ENCODE peak calls at places on chromosomes 16 and 17, in nine cellular contexts. M, B, R, O, Z, I, F, G and K are unnamed samples.

GRCh38 chr17:37176683-37177082 is 199.1 kb upstream of the C17orf78 start:
- DNase-seq in M (no peak), B (peak), R (no peak), O (no peak), Z (peak), I (no peak), F (no peak), G (no peak), K (no peak)

GRCh38 chr17:72754513-72754912 is 338.0 kb downstream of the SLC39A11 start:
- DNase-seq in M (no peak), B (no peak), R (no peak), O (no peak), Z (peak), I (no peak), F (no peak), G (no peak), K (no peak)

GRCh38 chr17:42027961-42028790 is 8.3 kb downstream of the NKIRAS2 start:
- DNase-seq in M (no peak), B (no peak), R (no peak), O (no peak), Z (no peak), I (peak), F (no peak), G (no peak), K (no peak)

GRCh38 chr17:82931696-82932060 is 91.9 kb upstream of the ZNF750 start:
- DNase-seq in M (peak), B (peak), R (peak), O (peak), Z (peak), I (no peak), F (no peak), G (no peak), K (peak)

GRCh38 chr17:40219073-40219860 is at the start of gene WIPF2:
- DNase-seq in M (peak), B (peak), R (peak), O (peak), Z (peak), I (peak), F (peak), G (peak), K (peak)

GRCh38 chr16:70737377-70738082 is 51.7 kb upstream of the MTSS2 start:
- DNase-seq in M (no peak), B (peak), R (peak), O (peak), Z (peak), I (no peak), F (no peak), G (peak), K (peak)

GRCh38 chr16:69711115-69711740 is 15.1 kb downstream of the NQO1 start:
- DNase-seq in M (no peak), B (peak), R (peak), O (peak), Z (peak), I (no peak), F (no peak), G (no peak), K (peak)

GRCh38 chr16:55239723-55240122 is 84.3 kb upstream of the IRX6 start:
- DNase-seq in M (no peak), B (no peak), R (no peak), O (no peak), Z (no peak), I (no peak), F (no peak), G (no peak), K (no peak)

GRCh38 chr17:38746893-38747384 is 1.2 kb downstream of the PCGF2 start:
- DNase-seq in M (no peak), B (no peak), R (no peak), O (no peak), Z (no peak), I (no peak), F (no peak), G (no peak), K (no peak)

GRCh38 chr16:55297062-55297909 is 26.7 kb upstream of the IRX6 start:
- DNase-seq in M (no peak), B (no peak), R (no peak), O (no peak), Z (peak), I (no peak), F (no peak), G (no peak), K (no peak)

GRCh38 chr16:13238182-13238581 is 336.8 kb downstream of the SHISA9 start:
- DNase-seq in M (no peak), B (no peak), R (no peak), O (no peak), Z (no peak), I (no peak), F (no peak), G (no peak), K (no peak)

GRCh38 chr17:50501054-50501453 is 7.2 kb upstream of the MYCBPAP start:
- DNase-seq in M (peak), B (peak), R (no peak), O (no peak), Z (no peak), I (no peak), F (no peak), G (no peak), K (no peak)

GRCh38 chr17:12680993-12681392 is 15.3 kb downstream of the MYOCD start:
- DNase-seq in M (no peak), B (no peak), R (no peak), O (peak), Z (no peak), I (no peak), F (no peak), G (no peak), K (no peak)

GRCh38 chr17:73196500-73196899 is 3.6 kb downstream of the COG1 start:
- DNase-seq in M (peak), B (peak), R (no peak), O (no peak), Z (peak), I (peak), F (no peak), G (no peak), K (no peak)

GRCh38 chr17:1201132-1201702 is 21.4 kb upstream of the ABR start:
- DNase-seq in M (no peak), B (no peak), R (no peak), O (no peak), Z (no peak), I (no peak), F (no peak), G (peak), K (no peak)

GRCh38 chr17:1200440-1200839 is 20.7 kb upstream of the ABR start:
- DNase-seq in M (no peak), B (no peak), R (no peak), O (no peak), Z (no peak), I (no peak), F (no peak), G (no peak), K (no peak)

GRCh38 chr17:1196946-1197345 is 17.2 kb upstream of the ABR start:
- DNase-seq in M (no peak), B (no peak), R (no peak), O (no peak), Z (no peak), I (no peak), F (no peak), G (no peak), K (no peak)

GRCh38 chr17:1197781-1198490 is 18.2 kb upstream of the ABR start:
- DNase-seq in M (no peak), B (peak), R (no peak), O (peak), Z (peak), I (no peak), F (no peak), G (peak), K (peak)

GRCh38 chr17:1197379-1197778 is 17.6 kb upstream of the ABR start:
- DNase-seq in M (no peak), B (peak), R (no peak), O (peak), Z (peak), I (no peak), F (no peak), G (no peak), K (peak)
- H3K4me3 ChIP-seq in M (no peak), B (no peak), R (no peak), O (no peak), Z (no peak), I (no peak), F (no peak), G (no peak), K (no peak)

GRCh38 chr16:86002178-86002577 is 103.2 kb downstream of the IRF8 start:
- DNase-seq in M (no peak), B (no peak), R (no peak), O (no peak), Z (no peak), I (no peak), F (no peak), G (no peak), K (no peak)
- H3K4me3 ChIP-seq in M (no peak), B (no peak), R (no peak), O (no peak), Z (no peak), I (no peak), F (no peak), G (no peak), K (no peak)

GRCh38 chr17:78247304-78247703 is 15.9 kb downstream of the TMEM235 start:
- DNase-seq in M (no peak), B (no peak), R (no peak), O (no peak), Z (no peak), I (no peak), F (no peak), G (no peak), K (no peak)

GRCh38 chr17:78249836-78250806 is 18.7 kb downstream of the TMEM235 start:
- DNase-seq in M (peak), B (no peak), R (no peak), O (no peak), Z (no peak), I (no peak), F (no peak), G (no peak), K (no peak)

GRCh38 chr17:78248051-78248914 is 16.9 kb downstream of the TMEM235 start:
- DNase-seq in M (peak), B (no peak), R (no peak), O (no peak), Z (no peak), I (no peak), F (no peak), G (no peak), K (no peak)

GRCh38 chr17:78250891-78251772 is 19.7 kb downstream of the TMEM235 start:
- DNase-seq in M (peak), B (peak), R (peak), O (peak), Z (peak), I (peak), F (peak), G (peak), K (peak)

DNA sequence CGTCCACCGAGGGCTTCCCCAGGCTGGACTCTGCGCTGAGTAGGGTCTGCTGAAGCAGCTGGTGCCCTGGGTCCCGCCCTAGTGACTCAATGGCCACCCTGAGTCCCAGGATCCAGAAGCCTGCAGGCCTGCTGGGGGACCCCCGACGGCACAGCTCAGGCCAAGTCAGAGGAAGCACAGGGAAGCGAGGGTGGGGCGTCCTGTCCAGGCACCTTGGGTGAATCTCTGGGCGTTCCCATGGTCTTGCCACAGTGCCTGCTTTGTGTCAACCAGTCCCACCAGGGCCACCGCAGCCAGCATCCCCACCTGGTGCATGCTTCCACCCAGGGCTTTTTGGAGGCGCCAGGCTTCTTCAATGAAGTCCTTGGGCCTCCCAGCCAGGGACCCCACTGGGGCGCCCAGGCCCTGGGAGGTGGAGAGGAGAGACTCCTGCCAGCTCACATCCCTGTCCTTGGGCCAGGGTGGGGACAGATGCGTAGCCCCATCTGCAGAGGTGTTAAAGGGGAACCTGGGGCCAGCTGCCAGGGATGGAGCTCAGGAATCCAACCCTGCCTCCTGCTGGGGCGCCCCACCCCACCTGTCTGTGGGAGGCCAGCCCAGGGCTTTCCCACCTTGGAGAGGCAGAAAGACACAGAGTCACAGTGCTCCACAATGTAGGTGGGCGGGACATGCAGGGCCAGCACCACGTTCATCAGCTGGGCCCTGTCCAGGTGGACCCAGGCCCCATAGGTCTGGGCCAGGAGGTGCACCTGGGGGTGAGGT is 17.8 kb downstream of the TMEM235 start:
- DNase-seq in M (peak), B (no peak), R (no peak), O (no peak), Z (no peak), I (no peak), F (no peak), G (no peak), K (no peak)
- H3K4me3 ChIP-seq in M (no peak), B (no peak), R (no peak), O (no peak), Z (no peak), I (no peak), F (no peak), G (no peak), K (no peak)

DNA sequence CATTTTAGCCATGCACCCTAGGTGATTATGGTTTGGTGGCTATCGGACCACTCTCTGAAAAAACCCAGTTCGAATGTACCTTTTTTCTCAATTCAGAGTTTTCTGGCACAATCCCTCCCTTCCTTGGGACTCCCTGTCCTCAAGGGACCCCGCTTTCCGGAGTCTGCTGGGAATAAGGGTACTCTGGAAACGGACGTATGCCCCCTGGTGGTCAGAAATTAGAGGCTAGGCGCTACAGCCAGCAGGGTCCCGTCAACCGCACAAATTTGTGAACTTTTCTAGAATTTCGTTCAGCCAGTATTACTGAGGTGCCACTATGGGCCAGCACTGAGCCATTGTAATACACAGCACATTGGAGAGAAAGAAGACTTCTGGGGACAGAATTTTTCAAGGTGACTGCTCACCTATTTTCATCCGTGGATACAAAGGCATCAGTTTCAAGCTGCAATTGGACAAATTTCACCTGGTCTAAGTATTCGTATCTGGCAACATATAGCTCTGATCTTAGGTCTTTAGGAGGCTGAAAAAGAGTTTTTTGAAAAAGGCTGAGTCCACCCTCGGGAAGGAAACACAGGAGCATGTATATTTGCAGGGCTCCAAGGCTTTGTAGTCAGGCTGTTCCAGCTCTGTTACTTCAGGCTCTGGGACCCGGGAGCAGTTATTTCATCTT is 27.1 kb upstream of the CRYBA1 start:
- DNase-seq in M (peak), B (peak), R (peak), O (peak), Z (peak), I (peak), F (peak), G (peak), K (peak)
- H3K4me3 ChIP-seq in M (no peak), B (no peak), R (no peak), O (no peak), Z (no peak), I (no peak), F (no peak), G (no peak), K (no peak)

DNA sequence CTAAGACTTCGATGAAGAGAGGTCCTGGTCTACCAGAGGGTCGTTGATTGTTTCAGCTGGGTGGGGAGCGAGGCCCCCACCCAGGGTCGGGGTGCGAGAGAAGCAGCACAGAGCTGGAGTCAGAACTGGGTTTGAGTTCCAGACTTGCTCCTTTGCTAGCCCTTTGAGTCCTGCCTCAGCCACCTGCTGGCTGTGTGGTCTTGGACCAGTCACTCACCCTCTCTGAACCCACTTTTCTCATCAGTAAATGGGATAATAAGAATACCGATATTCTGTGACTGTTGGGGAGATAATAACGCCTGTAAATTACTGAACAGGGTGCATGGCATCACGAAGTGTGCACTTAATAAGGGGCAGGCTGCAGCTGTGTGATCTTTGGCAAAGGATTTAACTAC is 427 bp upstream of the MMP28 start:
- DNase-seq in M (no peak), B (no peak), R (no peak), O (no peak), Z (no peak), I (no peak), F (no peak), G (no peak), K (no peak)
- H3K4me3 ChIP-seq in M (no peak), B (peak), R (peak), O (no peak), Z (no peak), I (peak), F (peak), G (no peak), K (peak)

GRCh38 chr16:79770244-79771064 is 169.9 kb upstream of the MAF start:
- DNase-seq in M (peak), B (peak), R (peak), O (peak), Z (peak), I (peak), F (peak), G (peak), K (peak)

GRCh38 chr16:79769320-79770243 is 169.0 kb upstream of the MAF start:
- DNase-seq in M (no peak), B (peak), R (no peak), O (no peak), Z (no peak), I (no peak), F (no peak), G (no peak), K (no peak)

GRCh38 chr16:79767597-79768280 is 167.2 kb upstream of the MAF start:
- DNase-seq in M (no peak), B (peak), R (no peak), O (no peak), Z (peak), I (no peak), F (peak), G (no peak), K (no peak)

GRCh38 chr16:79772028-79772427 is 171.5 kb upstream of the MAF start:
- DNase-seq in M (no peak), B (no peak), R (no peak), O (no peak), Z (no peak), I (no peak), F (no peak), G (no peak), K (no peak)

GRCh38 chr16:79768594-79768993 is 168.1 kb upstream of the MAF start:
- DNase-seq in M (no peak), B (peak), R (no peak), O (no peak), Z (no peak), I (no peak), F (no peak), G (no peak), K (no peak)
- H3K4me3 ChIP-seq in M (peak), B (peak), R (no peak), O (no peak), Z (no peak), I (no peak), F (no peak), G (no peak), K (no peak)

GRCh38 chr17:1645207-1646171 is at the start of gene SCARF1:
- DNase-seq in M (peak), B (no peak), R (no peak), O (no peak), Z (no peak), I (no peak), F (no peak), G (no peak), K (no peak)
- H3K4me3 ChIP-seq in M (no peak), B (no peak), R (no peak), O (peak), Z (no peak), I (no peak), F (peak), G (no peak), K (no peak)